ENCODE peak calls at places on chromosome 7, in eight cellular contexts. I, V, M, Z, W, P, F and U are unnamed samples.

GRCh38 chr7:111362660-111363059 is 199.6 kb downstream of the IMMP2L start:
- DNase-seq in I (no peak), V (no peak), M (no peak), Z (no peak), W (no peak), P (no peak), F (no peak), U (no peak)

GRCh38 chr7:130371059-130371458 is 9.2 kb upstream of the CPA1 start:
- DNase-seq in I (no peak), V (no peak), M (no peak), Z (peak), W (no peak), P (no peak), F (peak), U (no peak)

GRCh38 chr7:37524807-37525206 is 76.1 kb upstream of the ELMO1 start:
- DNase-seq in I (no peak), V (no peak), M (no peak), Z (no peak), W (no peak), P (no peak), F (no peak), U (no peak)

GRCh38 chr7:149454006-149454405 is 6.9 kb downstream of the ZNF777 start:
- DNase-seq in I (no peak), V (no peak), M (peak), Z (no peak), W (no peak), P (peak), F (no peak), U (no peak)

GRCh38 chr7:108270385-108270784 is 140.2 kb upstream of the LAMB4 start:
- DNase-seq in I (no peak), V (no peak), M (no peak), Z (no peak), W (no peak), P (no peak), F (no peak), U (no peak)

GRCh38 chr7:105830405-105831218 is 45.8 kb downstream of the ATXN7L1 start:
- DNase-seq in I (no peak), V (peak), M (no peak), Z (no peak), W (no peak), P (no peak), F (no peak), U (peak)

GRCh38 chr7:156376317-156376716 is 264.3 kb upstream of the RNF32 start:
- DNase-seq in I (no peak), V (no peak), M (no peak), Z (no peak), W (no peak), P (no peak), F (no peak), U (no peak)

GRCh38 chr7:52209658-52210057 is 825.8 kb upstream of the POM121L12 start:
- DNase-seq in I (no peak), V (no peak), M (no peak), Z (no peak), W (no peak), P (no peak), F (no peak), U (no peak)

GRCh38 chr7:142853739-142854504 is 954 bp upstream of the EPHB6 start:
- DNase-seq in I (peak), V (no peak), M (peak), Z (peak), W (peak), P (no peak), F (peak), U (no peak)

GRCh38 chr7:135441791-135442190 is 68.1 kb downstream of the CNOT4 start:
- DNase-seq in I (no peak), V (no peak), M (no peak), Z (no peak), W (no peak), P (no peak), F (no peak), U (no peak)

GRCh38 chr7:124162667-124163066 is 129.8 kb upstream of the TMEM229A start:
- DNase-seq in I (no peak), V (no peak), M (no peak), Z (no peak), W (no peak), P (no peak), F (no peak), U (no peak)

GRCh38 chr7:108598858-108599257 is 29.2 kb downstream of the DNAJB9 start:
- DNase-seq in I (no peak), V (no peak), M (no peak), Z (no peak), W (no peak), P (no peak), F (no peak), U (no peak)

DNA sequence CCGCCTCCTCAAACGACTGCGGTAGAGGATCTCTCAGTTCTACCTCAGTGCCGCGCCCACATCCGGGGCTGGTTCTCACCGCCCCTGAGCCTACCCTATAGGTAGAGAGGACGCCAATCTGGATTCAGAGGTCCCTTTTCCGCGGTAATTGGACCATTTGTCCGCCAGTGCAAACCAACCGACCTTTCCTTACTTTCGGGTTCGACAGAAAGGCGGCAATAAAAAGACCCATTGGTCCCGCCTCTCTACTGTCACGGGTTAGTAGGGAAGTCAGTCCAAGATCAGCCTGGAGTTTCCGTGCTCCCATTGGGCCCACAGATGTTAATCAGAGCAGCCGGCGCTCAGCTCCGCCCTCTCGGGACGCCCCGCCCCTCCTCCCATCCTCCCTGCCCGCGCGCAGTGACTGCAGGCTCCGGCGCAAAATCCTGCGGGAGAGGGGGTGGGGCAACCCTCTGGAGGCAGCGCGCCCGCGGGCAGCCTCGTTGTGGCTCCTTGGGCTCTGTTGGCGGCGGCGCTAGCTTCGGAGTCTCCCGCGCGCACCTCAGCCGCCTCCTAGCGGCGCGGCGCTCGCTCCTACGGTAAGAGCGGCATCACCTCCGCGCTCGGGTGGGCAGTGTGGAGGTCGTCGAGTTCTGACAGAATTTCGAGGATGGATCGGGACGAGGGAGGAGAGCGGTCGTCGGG is at the start of the genes PHTF2 and TMEM60:
- DNase-seq in I (peak), V (peak), M (peak), Z (peak), W (peak), P (peak), F (peak), U (peak)
- TF ChIP-seq CTCF in I (peak), V (peak), M (peak), Z (peak), W (peak), P (peak), F (peak), U (peak)

GRCh38 chr7:71558806-71559205 is 426.9 kb downstream of the GALNT17 start:
- DNase-seq in I (no peak), V (no peak), M (no peak), Z (no peak), W (no peak), P (no peak), F (no peak), U (no peak)

GRCh38 chr7:71559214-71559613 is 427.3 kb downstream of the GALNT17 start:
- DNase-seq in I (no peak), V (no peak), M (no peak), Z (no peak), W (no peak), P (no peak), F (no peak), U (no peak)

DNA sequence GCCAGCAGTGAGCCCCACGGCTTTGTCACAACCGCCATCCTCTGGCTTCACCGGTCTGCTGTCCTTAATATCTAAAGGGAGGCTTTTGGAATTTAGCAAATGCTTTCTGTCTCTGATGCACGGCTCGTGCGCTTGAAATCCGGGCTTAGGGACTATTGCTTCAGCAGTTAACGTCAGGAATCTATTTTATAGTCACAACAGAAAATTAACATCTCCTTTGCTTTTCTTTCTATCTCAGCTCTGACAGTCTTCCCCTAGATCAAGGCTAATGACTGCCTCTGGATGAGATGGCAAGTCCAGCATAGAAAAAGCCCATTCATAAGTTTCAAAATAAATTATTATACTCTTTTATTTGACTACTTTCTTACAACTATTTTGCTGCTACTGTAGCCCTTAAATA is 423.8 kb downstream of the GALNT17 start:
- DNase-seq in I (no peak), V (no peak), M (no peak), Z (no peak), W (no peak), P (no peak), F (no peak), U (no peak)
- TF ChIP-seq CTCF in I (no peak), V (no peak), M (no peak), Z (no peak), W (no peak), P (no peak), F (no peak), U (no peak)

DNA sequence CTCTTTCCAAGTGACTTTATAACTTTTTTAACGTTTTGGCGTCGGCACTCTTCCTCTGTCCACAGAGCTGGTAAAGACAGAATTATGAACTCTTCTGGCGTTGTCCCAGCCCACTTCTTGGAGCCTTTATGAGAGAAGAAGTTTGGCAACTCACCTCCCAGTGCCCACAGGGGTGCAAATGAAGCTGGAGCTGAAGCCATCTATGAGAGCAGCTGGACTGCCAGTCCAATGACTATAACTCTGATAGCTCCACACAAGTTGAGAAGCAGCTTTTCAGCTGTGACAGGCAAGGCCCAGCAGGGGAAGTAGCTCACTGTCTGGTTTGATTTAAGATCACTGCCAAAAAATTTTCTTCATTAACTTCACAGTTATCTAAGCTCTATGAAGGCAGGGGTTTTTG is 23.5 kb downstream of the FZD1 start:
- DNase-seq in I (no peak), V (no peak), M (no peak), Z (peak), W (no peak), P (no peak), F (no peak), U (no peak)
- TF ChIP-seq CTCF in I (no peak), V (peak), M (no peak), Z (peak), W (no peak), P (no peak), F (no peak), U (peak)

GRCh38 chr7:46152671-46153070 is 231.6 kb upstream of the IGFBP3 start:
- DNase-seq in I (no peak), V (no peak), M (no peak), Z (no peak), W (no peak), P (no peak), F (no peak), U (no peak)

GRCh38 chr7:46156039-46156438 is 235.0 kb upstream of the IGFBP3 start:
- DNase-seq in I (no peak), V (no peak), M (no peak), Z (no peak), W (no peak), P (no peak), F (no peak), U (no peak)

GRCh38 chr7:46153583-46153950 is 232.5 kb upstream of the IGFBP3 start:
- DNase-seq in I (no peak), V (no peak), M (no peak), Z (no peak), W (no peak), P (no peak), F (no peak), U (no peak)

GRCh38 chr7:46155367-46155766 is 234.3 kb upstream of the IGFBP3 start:
- DNase-seq in I (no peak), V (no peak), M (no peak), Z (no peak), W (no peak), P (no peak), F (no peak), U (no peak)

GRCh38 chr7:46153951-46154787 is 233.1 kb upstream of the IGFBP3 start:
- DNase-seq in I (no peak), V (no peak), M (no peak), Z (no peak), W (no peak), P (no peak), F (no peak), U (peak)
- TF ChIP-seq CTCF in I (no peak), V (no peak), M (no peak), Z (no peak), W (no peak), P (no peak), F (no peak), U (peak)

GRCh38 chr7:40711706-40712105 is 576.9 kb downstream of the SUGCT start:
- DNase-seq in I (no peak), V (no peak), M (no peak), Z (no peak), W (no peak), P (no peak), F (no peak), U (no peak)

GRCh38 chr7:40704172-40704571 is 569.4 kb downstream of the SUGCT start:
- DNase-seq in I (no peak), V (no peak), M (no peak), Z (no peak), W (no peak), P (no peak), F (no peak), U (no peak)

GRCh38 chr7:40701836-40702551 is 567.2 kb downstream of the SUGCT start:
- DNase-seq in I (no peak), V (no peak), M (no peak), Z (no peak), W (no peak), P (no peak), F (no peak), U (no peak)

GRCh38 chr7:40709077-40709964 is 574.5 kb downstream of the SUGCT start:
- DNase-seq in I (no peak), V (peak), M (no peak), Z (no peak), W (no peak), P (no peak), F (no peak), U (no peak)

GRCh38 chr7:40706829-40707228 is 572.0 kb downstream of the SUGCT start:
- DNase-seq in I (no peak), V (no peak), M (no peak), Z (no peak), W (no peak), P (no peak), F (no peak), U (no peak)
- TF ChIP-seq CTCF in I (no peak), V (no peak), M (no peak), Z (no peak), W (no peak), P (no peak), F (no peak), U (no peak)

DNA sequence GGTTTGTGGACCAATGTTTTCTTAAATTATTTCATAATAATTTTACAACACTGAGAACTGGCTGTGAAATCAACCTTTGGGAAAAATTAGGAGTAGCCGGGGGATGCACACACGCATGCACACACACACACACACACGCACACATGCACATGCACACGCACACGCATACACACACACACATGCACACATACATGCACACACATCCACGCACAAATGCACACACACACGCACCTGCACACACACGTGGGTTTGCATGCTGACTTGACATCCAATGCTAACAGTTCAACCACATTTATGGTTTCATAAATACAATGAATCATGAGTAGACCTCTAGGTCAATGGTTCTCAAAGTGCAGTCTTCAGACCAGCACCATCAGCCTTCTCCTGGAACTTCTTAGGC is 354.1 kb downstream of the DPP6 start:
- DNase-seq in I (no peak), V (no peak), M (no peak), Z (no peak), W (no peak), P (no peak), F (no peak), U (no peak)
- TF ChIP-seq CTCF in I (no peak), V (no peak), M (no peak), Z (no peak), W (no peak), P (no peak), F (no peak), U (no peak)